ENCODE peak calls at places on chromosomes 16 and 17, in eight cellular contexts. O, U, R, V, Z, W, E and X are unnamed samples.
A peak's percentile ranks its signal among the peaks of the same experiment; 100 is the strongest.

GRCh38 chr16:57185446-57185944 is 344 bp downstream of the PSME3IP1 start:
- DNase-seq in U (peak; percentile 4), E (peak; percentile 64), O (peak; percentile 56), V (peak; percentile 65), R (no peak), Z (peak; percentile 67), W (peak; percentile 68), X (no peak)

GRCh38 chr16:50114357-50115129 is 38.6 kb upstream of the TENT4B start:
- DNase-seq in O (no peak), W (no peak), R (peak; percentile 65), Z (no peak), V (no peak), E (peak; percentile 35), U (no peak), X (no peak)

GRCh38 chr17:45197108-45197507 is 24.6 kb upstream of the FMNL1 start:
- DNase-seq in E (peak; percentile 31), O (no peak), Z (no peak), U (no peak), V (no peak), R (peak; percentile 64), W (no peak), X (no peak)

GRCh38 chr17:36849871-36850348 is 87.4 kb upstream of the LHX1 start:
- DNase-seq in E (peak; percentile 25), V (no peak), W (peak; percentile 72), O (no peak), Z (no peak), U (no peak), R (peak; percentile 91), X (no peak)

GRCh38 chr16:29877266-29877961 is 14.4 kb upstream of the CDIPT start:
- DNase-seq in R (peak; percentile 100), W (peak; percentile 55), U (no peak), E (no peak), Z (peak; percentile 12), V (no peak), O (no peak), X (no peak)

GRCh38 chr16:64317601-64318000 is 804.3 kb downstream of the CDH11 start:
- DNase-seq in Z (no peak), O (no peak), E (no peak), R (no peak), V (no peak), W (no peak), U (no peak), X (no peak)

GRCh38 chr16:88368994-88369393 is 13.8 kb upstream of the ZNF469 start:
- DNase-seq in R (no peak), W (no peak), O (no peak), E (no peak), U (no peak), V (no peak), Z (no peak), X (no peak)

GRCh38 chr17:17439971-17440843 is 36.6 kb upstream of the MED9 start:
- DNase-seq in W (peak; percentile 58), O (peak; percentile 49), R (peak; percentile 97), Z (peak; percentile 95), E (peak; percentile 78), V (no peak), U (peak; percentile 60), X (no peak)

GRCh38 chr16:49464877-49465504 is 91.4 kb downstream of the C16orf78 start:
- DNase-seq in U (no peak), R (peak; percentile 88), Z (peak; percentile 12), O (no peak), E (no peak), W (no peak), V (no peak), X (no peak)

GRCh38 chr17:46841561-46842379 is 9.6 kb upstream of the WNT9B start:
- DNase-seq in O (no peak), E (peak; percentile 46), R (peak; percentile 92), W (peak; percentile 29), Z (no peak), V (no peak), U (peak; percentile 62), X (peak; percentile 72)

GRCh38 chr16:74315059-74315458 is 18.4 kb downstream of the PSMD7 start:
- DNase-seq in O (no peak), E (no peak), U (no peak), Z (no peak), V (no peak), R (no peak), W (no peak), X (no peak)

GRCh38 chr17:39062846-39063680 is 88.4 kb downstream of the PLXDC1 start:
- DNase-seq in V (no peak), W (no peak), Z (no peak), U (no peak), O (no peak), R (no peak), E (peak; percentile 12), X (no peak)

GRCh38 chr17:40358323-40359038 is 6.1 kb downstream of the GJD3 start:
- DNase-seq in O (peak; percentile 86), V (peak; percentile 98), W (peak; percentile 92), U (peak; percentile 98), Z (peak; percentile 92), E (peak; percentile 87), R (peak; percentile 98), X (peak; percentile 96)

GRCh38 chr16:75238132-75238852 is 13.1 kb downstream of the BCAR1 start:
- DNase-seq in U (peak; percentile 51), Z (peak; percentile 94), O (no peak), W (peak; percentile 92), R (no peak), V (no peak), E (no peak), X (no peak)

GRCh38 chr16:58854392-58854791 is 120.3 kb upstream of the GOT2 start:
- DNase-seq in V (no peak), U (no peak), R (no peak), O (no peak), W (no peak), Z (no peak), E (no peak), X (no peak)

GRCh38 chr16:87288753-87289362 is 28.3 kb downstream of the C16orf95 start:
- DNase-seq in Z (no peak), R (no peak), V (no peak), W (no peak), U (no peak), O (no peak), E (no peak), X (no peak)

GRCh38 chr17:18238299-18238698 is 12.9 kb downstream of the LLGL1 start:
- DNase-seq in W (no peak), O (no peak), E (no peak), U (no peak), Z (no peak), R (no peak), V (no peak), X (no peak)

GRCh38 chr16:69108905-69109252 is 3.4 kb downstream of the HAS3 start:
- DNase-seq in V (no peak), E (no peak), U (no peak), Z (no peak), O (no peak), W (no peak), R (no peak), X (no peak)

GRCh38 chr16:69107311-69107962 is 2.0 kb downstream of the HAS3 start:
- DNase-seq in U (peak; percentile 16), O (no peak), Z (peak; percentile 60), W (no peak), R (peak; percentile 81), V (no peak), E (peak; percentile 36), X (no peak)

GRCh38 chr16:69106491-69107291 is 1.2 kb downstream of the HAS3 start:
- DNase-seq in V (no peak), O (no peak), R (peak; percentile 82), U (peak; percentile 28), W (no peak), Z (no peak), E (no peak), X (no peak)

GRCh38 chr16:69109486-69110270 is 4.2 kb downstream of the HAS3 start:
- DNase-seq in V (no peak), R (peak; percentile 40), Z (no peak), W (no peak), O (no peak), E (no peak), U (no peak), X (no peak)

GRCh38 chr16:69108069-69108904 is 2.8 kb downstream of the HAS3 start:
- DNase-seq in U (no peak), R (peak; percentile 83), E (peak; percentile 27), W (no peak), O (no peak), V (no peak), Z (no peak), X (no peak)
- TF ChIP-seq CTCF in U (no peak), R (peak; percentile 39), E (no peak), W (no peak), O (no peak), V (no peak), Z (no peak), X (no peak)

GRCh38 chr17:7324438-7324779 is 4.7 kb downstream of the NEURL4 start:
- DNase-seq in W (no peak), Z (no peak), O (no peak), R (no peak), V (no peak), E (no peak), U (no peak), X (no peak)
- TF ChIP-seq CTCF in W (no peak), Z (peak; percentile 0), O (no peak), R (no peak), V (no peak), E (no peak), U (no peak), X (peak; percentile 42)

GRCh38 chr17:74172700-74173099 is 30.8 kb upstream of the RPL38 start:
- DNase-seq in O (no peak), U (no peak), E (no peak), V (no peak), Z (no peak), R (no peak), W (no peak), X (no peak)

GRCh38 chr17:74177018-74177450 is 26.4 kb upstream of the RPL38 start:
- DNase-seq in Z (no peak), R (no peak), U (no peak), W (no peak), O (no peak), E (peak; percentile 60), V (no peak), X (no peak)

GRCh38 chr17:74179576-74179975 is 23.9 kb upstream of the RPL38 start:
- DNase-seq in O (no peak), U (no peak), W (no peak), Z (no peak), R (no peak), E (no peak), V (no peak), X (no peak)

GRCh38 chr17:74180336-74180735 is 23.1 kb upstream of the RPL38 start:
- DNase-seq in E (no peak), W (no peak), V (no peak), R (no peak), U (no peak), Z (no peak), O (no peak), X (no peak)

DNA sequence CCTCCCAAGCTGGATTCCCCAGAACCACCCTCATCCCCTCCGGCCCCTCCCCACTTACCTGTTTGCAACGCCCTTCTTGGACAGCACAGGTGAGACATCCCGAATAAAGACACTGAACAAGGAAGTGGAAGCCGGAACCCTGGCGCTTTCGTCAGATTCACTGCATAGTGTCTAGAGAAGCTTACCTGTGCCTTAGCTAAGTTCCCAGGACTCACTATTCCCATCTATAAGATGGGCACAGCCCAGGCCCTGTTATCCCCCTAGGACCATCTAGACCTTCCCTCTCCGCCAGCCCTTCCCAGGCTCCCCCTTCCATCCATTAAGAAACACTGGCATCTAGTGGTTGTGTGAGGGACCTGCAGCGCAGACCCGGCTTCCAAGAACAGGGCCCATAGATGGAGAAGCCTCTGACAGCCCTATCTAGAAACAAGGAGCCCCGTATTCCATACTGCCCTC is 26.9 kb upstream of the RPL38 start:
- DNase-seq in R (peak; percentile 98), W (peak; percentile 75), O (no peak), U (peak; percentile 81), Z (peak; percentile 57), E (peak; percentile 82), V (no peak), X (no peak)
- TF ChIP-seq CTCF in R (peak; percentile 94), W (peak; percentile 91), O (peak; percentile 44), U (peak; percentile 86), Z (peak; percentile 86), E (peak; percentile 97), V (peak; percentile 45), X (peak; percentile 38)

GRCh38 chr16:73047536-73048291 is at the start of gene ZFHX3:
- DNase-seq in O (peak; percentile 76), R (peak; percentile 87), V (no peak), E (peak; percentile 76), U (peak; percentile 57), W (peak; percentile 65), Z (peak; percentile 92), X (peak; percentile 70)
- TF ChIP-seq CTCF in O (no peak), R (no peak), V (no peak), E (no peak), U (no peak), W (no peak), Z (peak; percentile 36), X (no peak)